ENCODE peak calls at places on chromosomes 2 and 18, in seven cellular contexts. Z is GM12864, H is ascending aorta, C is SW 1271, O is frontal cortex, V is substantia nigra, B is RKO. M is an unnamed sample.

GRCh38 chr2:26849056-26850001 is 1.4 kb downstream of the DPYSL5 start:
- DNase-seq in B (no peak), C (no peak), V (no peak), Z (no peak), H (no peak), O (peak; percentile 32), M (no peak)

GRCh38 chr18:54159916-54160315 is 64.6 kb downstream of the MBD2 start:
- DNase-seq in B (no peak), V (no peak), O (no peak), H (no peak), Z (no peak), C (no peak), M (no peak)

GRCh38 chr18:25233582-25234362 is 118.2 kb downstream of the ZNF521 start:
- DNase-seq in Z (no peak), O (no peak), V (no peak), H (no peak), C (no peak), B (no peak), M (no peak)

GRCh38 chr2:45699032-45699658 is 47.7 kb downstream of the PRKCE start:
- DNase-seq in Z (no peak), H (no peak), O (no peak), B (peak; percentile 89), C (no peak), V (no peak), M (no peak)

GRCh38 chr18:77087391-77088141 is 45.0 kb downstream of the MBP start:
- DNase-seq in V (peak; percentile 41), Z (no peak), B (no peak), H (no peak), O (peak; percentile 49), C (no peak), M (no peak)

GRCh38 chr2:197846120-197846519 is 41.7 kb downstream of the PLCL1 start:
- DNase-seq in H (no peak), V (no peak), C (no peak), O (no peak), B (no peak), Z (no peak), M (no peak)

GRCh38 chr18:50986360-50987087 is 18.7 kb downstream of the ELAC1 start:
- DNase-seq in H (no peak), Z (no peak), C (no peak), V (no peak), O (no peak), B (no peak), M (peak; percentile 6)

GRCh38 chr2:197615033-197615652 is 60.2 kb downstream of the RFTN2 start:
- DNase-seq in H (no peak), B (no peak), O (no peak), Z (no peak), V (no peak), C (no peak), M (peak; percentile 11)

GRCh38 chr2:234249873-234250272 is 199.4 kb downstream of the SPP2 start:
- DNase-seq in O (no peak), V (no peak), C (peak; percentile 90), H (no peak), Z (no peak), B (no peak), M (peak; percentile 85)

GRCh38 chr2:133605031-133605773 is 36.9 kb upstream of the NCKAP5 start:
- DNase-seq in Z (no peak), H (no peak), O (no peak), B (no peak), V (no peak), C (no peak), M (no peak)

GRCh38 chr2:47534179-47534919 is 131.4 kb downstream of the MSH2 start:
- DNase-seq in Z (no peak), H (no peak), B (peak; percentile 94), O (peak; percentile 54), C (peak; percentile 40), V (no peak), M (peak; percentile 3)

GRCh38 chr2:167689444-167689843 is 558.0 kb downstream of the STK39 start:
- DNase-seq in H (no peak), V (no peak), O (no peak), Z (no peak), B (peak; percentile 20), C (no peak), M (peak; percentile 6)

GRCh38 chr2:3692375-3692774 is 11.0 kb upstream of the DCDC2C start:
- DNase-seq in H (no peak), V (no peak), C (no peak), B (peak; percentile 68), Z (no peak), O (peak; percentile 22), M (peak; percentile 6)

GRCh38 chr18:11850821-11851155 is 425 bp upstream of the CHMP1B start:
- DNase-seq in B (peak; percentile 68), O (no peak), V (no peak), Z (no peak), C (peak; percentile 46), H (no peak), M (peak; percentile 14)

GRCh38 chr18:10588975-10589374 is 63.1 kb downstream of the NAPG start:
- DNase-seq in O (no peak), Z (no peak), B (no peak), V (no peak), H (no peak), C (no peak), M (peak; percentile 45)

GRCh38 chr2:207770602-207771404 is 1.1 kb upstream of the FZD5 start:
- DNase-seq in O (peak; percentile 25), H (no peak), Z (no peak), V (no peak), C (no peak), B (no peak), M (no peak)

GRCh38 chr2:24886640-24887324 is 33.3 kb downstream of the ADCY3 start:
- DNase-seq in C (no peak), O (no peak), H (no peak), Z (no peak), V (peak; percentile 11), B (no peak), M (no peak)

GRCh38 chr2:134790487-134790886 is 47.9 kb upstream of the ACMSD start:
- DNase-seq in B (peak; percentile 13), V (no peak), O (no peak), H (no peak), C (no peak), Z (no peak), M (no peak)

GRCh38 chr2:105545731-105546622 is 147.1 kb upstream of the FHL2 start:
- DNase-seq in Z (peak; percentile 13), C (peak; percentile 63), B (peak; percentile 67), O (peak; percentile 59), V (peak; percentile 17), H (no peak), M (peak; percentile 70)

GRCh38 chr2:71778514-71779305 is 325.3 kb downstream of the DYSF start:
- DNase-seq in O (no peak), B (no peak), Z (no peak), V (no peak), H (no peak), C (peak; percentile 38), M (no peak)

GRCh38 chr2:84919885-84920580 is 14.6 kb downstream of the TMSB10 start:
- DNase-seq in H (no peak), B (peak; percentile 98), C (peak; percentile 95), Z (no peak), V (no peak), O (peak; percentile 46), M (peak; percentile 91)

GRCh38 chr18:67483237-67483636 is 33.3 kb downstream of the DSEL start:
- DNase-seq in O (no peak), C (no peak), H (no peak), B (no peak), V (no peak), Z (no peak), M (no peak)

GRCh38 chr2:133579295-133579694 is 11.0 kb upstream of the NCKAP5 start:
- DNase-seq in B (no peak), O (no peak), C (no peak), Z (no peak), V (no peak), H (no peak), M (no peak)

GRCh38 chr2:8953525-8953924 is 50.0 kb downstream of the MBOAT2 start:
- DNase-seq in H (no peak), Z (no peak), B (no peak), C (no peak), V (no peak), O (no peak), M (no peak)

GRCh38 chr18:22847867-22848451 is 85.2 kb upstream of the RBBP8 start:
- DNase-seq in H (no peak), Z (no peak), V (no peak), B (no peak), C (no peak), O (no peak), M (no peak)

GRCh38 chr2:231300020-231300721 is 95.3 kb upstream of the B3GNT7 start:
- DNase-seq in V (no peak), H (no peak), C (no peak), Z (no peak), B (no peak), O (no peak), M (no peak)

GRCh38 chr2:174485763-174486613 is 841 bp downstream of the GPR155 start:
- DNase-seq in H (no peak), C (no peak), Z (no peak), B (peak; percentile 60), O (peak; percentile 13), V (peak; percentile 33), M (peak; percentile 22)